ENCODE peak calls at places on chromosomes 1 and 21, in six cellular contexts. G is activated naive CD4-positive, alpha-beta T cell; I is body of pancreas; P is LHCN-M2; B is COR-L47; W is choroid plexus epithelial cell. M is an unnamed sample.

GRCh38 chr1:22166439-22166838 is 23.5 kb upstream of the WNT4 start:
- DNase-seq in P (no peak), B (no peak), G (no peak), I (no peak), W (no peak), M (no peak)

GRCh38 chr21:45517249-45518065 is 24.8 kb downstream of the SLC19A1 start:
- DNase-seq in P (no peak), W (peak; percentile 61), B (no peak), I (no peak), G (no peak), M (no peak)

GRCh38 chr1:27257155-27257554 is 22.7 kb downstream of the WDTC1 start:
- DNase-seq in P (peak; percentile 57), I (no peak), G (no peak), B (no peak), W (peak; percentile 19), M (no peak)

GRCh38 chr1:60833173-60833572 is 249.2 kb upstream of the NFIA start:
- DNase-seq in I (no peak), W (no peak), B (no peak), G (no peak), P (no peak), M (no peak)

GRCh38 chr1:233904979-233905415 is 521 bp downstream of the SLC35F3 start:
- DNase-seq in B (no peak), G (no peak), P (no peak), W (no peak), I (peak; percentile 14), M (no peak)

GRCh38 chr1:212838145-212838544 is 9.3 kb downstream of the SPATA45 start:
- DNase-seq in P (no peak), B (no peak), W (no peak), G (no peak), I (no peak), M (no peak)

GRCh38 chr1:168271636-168272035 is 9.0 kb upstream of the TBX19 start:
- DNase-seq in P (no peak), W (no peak), I (no peak), B (no peak), G (no peak), M (no peak)

GRCh38 chr21:21345296-21345695 is 347.1 kb downstream of the NCAM2 start:
- DNase-seq in I (no peak), P (no peak), G (no peak), B (no peak), W (no peak), M (no peak)

GRCh38 chr21:39321424-39321823 is 8.0 kb upstream of the BRWD1 start:
- DNase-seq in I (no peak), P (no peak), G (no peak), W (no peak), B (no peak), M (no peak)

GRCh38 chr1:161198877-161199431 is at the start of gene ADAMTS4:
- DNase-seq in B (no peak), P (peak; percentile 91), G (no peak), W (peak; percentile 77), I (peak; percentile 43), M (no peak)

GRCh38 chr1:102118150-102118549 is 121.4 kb upstream of the OLFM3 start:
- DNase-seq in G (no peak), B (no peak), W (no peak), I (no peak), P (no peak), M (no peak)

GRCh38 chr1:230139741-230140140 is 72.7 kb downstream of the GALNT2 start:
- DNase-seq in P (no peak), I (no peak), W (no peak), B (no peak), G (no peak), M (no peak)

GRCh38 chr1:106600626-106601025 is 455.8 kb upstream of the PRMT6 start:
- DNase-seq in P (no peak), W (no peak), I (no peak), B (no peak), G (no peak), M (no peak)

GRCh38 chr1:235911876-235912275 is 45.2 kb upstream of the LYST start:
- DNase-seq in I (no peak), W (no peak), P (no peak), B (no peak), G (no peak), M (no peak)

GRCh38 chr1:59418361-59418760 is 121.5 kb downstream of the FGGY start:
- DNase-seq in I (no peak), G (no peak), W (no peak), B (no peak), P (no peak), M (no peak)

GRCh38 chr1:159228554-159228953 is 23.9 kb downstream of the ACKR1 start:
- DNase-seq in G (no peak), P (no peak), I (no peak), B (no peak), W (no peak), M (no peak)

GRCh38 chr1:54837002-54837853 is 36.1 kb upstream of the TTC22 start:
- DNase-seq in G (no peak), W (no peak), P (no peak), I (no peak), B (no peak), M (no peak)

GRCh38 chr1:246607466-246607865 is 41.2 kb downstream of the CNST start:
- DNase-seq in W (no peak), G (no peak), P (no peak), I (no peak), B (no peak), M (no peak)

GRCh38 chr21:38987551-38988210 is 182.0 kb downstream of the ETS2 start:
- DNase-seq in P (no peak), I (no peak), W (no peak), G (no peak), B (no peak), M (no peak)

GRCh38 chr1:112263464-112263863 is 132.6 kb upstream of the CTTNBP2NL start:
- DNase-seq in I (no peak), W (peak; percentile 40), G (no peak), B (no peak), P (peak; percentile 92), M (no peak)

M was measured in tibial nerve.